ENCODE peak calls at places on chromosomes 6 and 20, in six cellular contexts. Q, R, G, D, S and W are unnamed samples. For H3K36me3, the result is how much of the 10 kb centered on the place peaks cover.

GRCh38 chr6:69343856-69344255 is 453.0 kb downstream of the LMBRD1 start:
- DNase-seq in Q (no peak), R (no peak), G (no peak), D (no peak), S (no peak), W (no peak)

GRCh38 chr6:40349566-40350192 is 237.5 kb downstream of the LRFN2 start:
- DNase-seq in Q (peak), R (no peak), G (no peak), D (no peak), S (no peak), W (no peak)

GRCh38 chr6:155889405-155889804 is 433.8 kb upstream of the NOX3 start:
- DNase-seq in Q (no peak), R (no peak), G (no peak), D (no peak), S (no peak), W (no peak)

GRCh38 chr20:36542019-36542488 is 735 bp downstream of the MYL9 start:
- DNase-seq in Q (peak), R (no peak), G (peak), D (peak), S (no peak), W (no peak)

GRCh38 chr6:89711801-89712200 is 73.3 kb upstream of the LYRM2 start:
- DNase-seq in Q (no peak), R (no peak), G (no peak), D (no peak), S (no peak), W (no peak)

GRCh38 chr6:87702589-87702945 is 534 bp upstream of the AKIRIN2 start:
- DNase-seq in Q (no peak), R (no peak), G (no peak), D (peak), S (no peak), W (no peak)

GRCh38 chr6:112595841-112596240 is 248.7 kb downstream of the RFPL4B start:
- DNase-seq in Q (no peak), R (no peak), G (no peak), D (no peak), S (no peak), W (no peak)

GRCh38 chr20:43516251-43516824 is 8.8 kb downstream of the L3MBTL1 start:
- DNase-seq in Q (no peak), R (no peak), G (no peak), D (no peak), S (no peak), W (no peak)

GRCh38 chr20:60581606-60582005 is 623.4 kb downstream of the CDH26 start:
- DNase-seq in Q (no peak), R (no peak), G (no peak), D (no peak), S (no peak), W (no peak)

GRCh38 chr20:29874476-29875202 is 1382.8 kb upstream of the DEFB115 start:
- DNase-seq in Q (no peak), R (no peak), G (no peak), D (no peak), S (no peak), W (no peak)

GRCh38 chr20:38108438-38109024 is 56.5 kb downstream of the TGM2 start:
- DNase-seq in Q (no peak), R (no peak), G (peak), D (no peak), S (no peak), W (no peak)

GRCh38 chr6:119311514-119312142 is 37.9 kb downstream of the MAN1A1 start:
- DNase-seq in Q (no peak), R (no peak), G (no peak), D (no peak), S (no peak), W (no peak)

GRCh38 chr6:154969796-154970195 is 25.3 kb upstream of the TIAM2 start:
- DNase-seq in Q (no peak), R (no peak), G (no peak), D (no peak), S (no peak), W (no peak)

GRCh38 chr6:129498950-129499870 is 210.8 kb downstream of the ARHGAP18 start:
- DNase-seq in Q (peak), R (peak), G (no peak), D (peak), S (no peak), W (no peak)

GRCh38 chr20:43909211-43909610 is 5.4 kb upstream of the TOX2 start:
- DNase-seq in Q (no peak), R (no peak), G (no peak), D (no peak), S (no peak), W (no peak)

GRCh38 chr6:42402184-42402583 is 49.5 kb downstream of the TRERF1 start:
- DNase-seq in Q (no peak), R (peak), G (no peak), D (peak), S (no peak), W (peak)

GRCh38 chr20:58839474-58839874 is 11.2 kb downstream of the GNAS-AS1 start:
- DNase-seq in Q (no peak), R (peak), G (peak), D (peak), S (peak), W (peak)
- H3K4me3 ChIP-seq in Q (no peak), R (peak), G (peak), D (peak), S (no peak), W (no peak)

DNA sequence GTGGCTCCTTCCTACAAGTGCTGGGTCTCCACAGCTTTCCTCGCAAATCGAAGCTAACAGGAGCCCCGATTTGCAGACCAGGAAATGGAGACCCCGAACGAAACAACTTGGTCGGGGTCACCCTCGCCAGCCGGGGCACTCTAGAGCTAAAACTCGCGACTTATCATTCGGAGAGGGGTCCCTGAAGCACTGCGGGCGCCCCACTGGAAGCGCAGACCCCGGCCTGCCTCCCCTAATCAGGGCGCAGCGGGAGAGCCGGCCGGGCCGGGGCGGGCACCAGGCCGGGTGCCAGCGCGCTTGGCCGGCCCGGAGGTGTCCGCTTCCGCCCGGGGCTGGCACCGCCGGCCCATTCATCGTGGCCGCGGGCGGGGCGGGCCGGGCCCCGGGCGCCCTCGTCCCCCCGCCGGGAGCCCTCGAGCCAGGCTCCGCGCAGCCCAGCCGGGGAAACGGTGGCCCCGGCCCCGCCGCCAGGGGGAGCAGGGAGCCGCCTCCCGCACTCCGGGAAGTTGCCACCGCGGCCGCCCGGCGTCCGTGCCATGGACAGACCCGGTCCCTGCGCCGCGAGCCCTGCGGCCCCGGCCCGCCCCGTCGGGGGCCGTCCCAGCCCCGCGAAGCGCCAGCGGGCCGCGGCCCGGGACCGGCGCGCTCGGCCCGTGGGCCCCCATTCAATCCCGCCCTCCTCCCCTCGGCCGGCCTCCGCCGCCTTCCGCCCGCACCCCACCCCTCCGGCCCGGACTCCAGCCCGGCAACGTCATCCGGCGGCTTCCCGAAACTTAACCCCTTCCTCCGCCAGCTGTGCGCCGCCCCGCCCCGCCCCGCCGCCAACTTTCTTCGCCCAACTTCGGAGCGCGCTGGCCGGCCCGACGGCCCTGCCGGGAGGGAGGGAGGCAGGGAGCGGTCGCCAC is 954 bp downstream of the RRBP1 start:
- DNase-seq in Q (peak), R (peak), G (peak), D (peak), S (peak), W (peak)
- TF ChIP-seq CTCF in Q (peak), R (peak), G (peak), D (peak), S (no peak), W (peak)

GRCh38 chr6:4036581-4036980 is 42.4 kb downstream of the FAM217A start:
- DNase-seq in Q (no peak), R (no peak), G (no peak), D (no peak), S (no peak), W (no peak)

GRCh38 chr6:4028051-4028450 is 50.9 kb downstream of the FAM217A start:
- DNase-seq in Q (no peak), R (no peak), G (no peak), D (no peak), S (no peak), W (no peak)

GRCh38 chr6:4032475-4032874 is 46.5 kb downstream of the FAM217A start:
- DNase-seq in Q (no peak), R (no peak), G (no peak), D (no peak), S (no peak), W (no peak)

GRCh38 chr6:4030672-4031071 is 48.3 kb downstream of the FAM217A start:
- DNase-seq in Q (no peak), R (no peak), G (no peak), D (no peak), S (no peak), W (no peak)

GRCh38 chr6:4031442-4031841 is 47.5 kb downstream of the FAM217A start:
- DNase-seq in Q (no peak), R (no peak), G (no peak), D (no peak), S (no peak), W (no peak)
- H3K36me3 ChIP-seq in Q (under half), R (under half), G (under half), D (half or more), S (under half), W (under half)

DNA sequence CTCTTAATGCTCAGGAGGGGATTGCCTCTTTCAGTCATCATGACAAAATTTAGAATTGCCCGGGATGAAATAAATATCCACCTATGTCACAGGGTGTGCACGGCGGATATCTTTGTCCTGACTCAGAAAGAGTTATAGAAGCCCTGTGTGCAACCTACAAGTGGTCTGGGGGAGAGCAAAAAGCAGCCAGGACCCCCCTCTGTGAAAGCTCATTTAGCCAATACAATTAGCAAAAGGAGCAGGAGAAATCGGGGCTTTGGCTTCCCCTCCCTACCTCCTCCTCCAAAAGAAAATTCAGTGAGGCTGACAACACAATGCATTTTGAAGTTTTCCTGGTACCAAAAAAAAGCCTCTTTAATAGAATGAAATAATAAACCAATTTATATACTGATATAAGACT is 21.8 kb downstream of the FOXA2 start:
- DNase-seq in Q (no peak), R (no peak), G (no peak), D (no peak), S (no peak), W (no peak)
- H3K4me3 ChIP-seq in Q (no peak), R (no peak), G (no peak), D (no peak), S (no peak), W (no peak)

GRCh38 chr6:168162366-168162765 is 83.4 kb upstream of the FRMD1 start:
- DNase-seq in Q (peak), R (no peak), G (no peak), D (peak), S (no peak), W (no peak)
- TF ChIP-seq CTCF in Q (no peak), R (no peak), G (no peak), D (no peak), S (no peak), W (no peak)

GRCh38 chr6:151352410-151353399 is 38.7 kb downstream of the ZBTB2 start:
- DNase-seq in Q (no peak), R (no peak), G (no peak), D (no peak), S (no peak), W (no peak)
- H3K36me3 ChIP-seq in Q (under half), R (under half), G (under half), D (under half), S (under half), W (under half)

GRCh38 chr6:107493158-107494057 is 3.5 kb downstream of the SOBP start:
- DNase-seq in Q (no peak), R (no peak), G (no peak), D (no peak), S (no peak), W (no peak)
- H3K4me3 ChIP-seq in Q (no peak), R (no peak), G (peak), D (no peak), S (no peak), W (no peak)

GRCh38 chr6:1110164-1110563 is 201.7 kb upstream of the FOXQ1 start:
- DNase-seq in Q (no peak), R (no peak), G (no peak), D (peak), S (no peak), W (no peak)
- TF ChIP-seq CTCF in Q (no peak), R (no peak), G (no peak), D (no peak), S (no peak), W (no peak)

DNA sequence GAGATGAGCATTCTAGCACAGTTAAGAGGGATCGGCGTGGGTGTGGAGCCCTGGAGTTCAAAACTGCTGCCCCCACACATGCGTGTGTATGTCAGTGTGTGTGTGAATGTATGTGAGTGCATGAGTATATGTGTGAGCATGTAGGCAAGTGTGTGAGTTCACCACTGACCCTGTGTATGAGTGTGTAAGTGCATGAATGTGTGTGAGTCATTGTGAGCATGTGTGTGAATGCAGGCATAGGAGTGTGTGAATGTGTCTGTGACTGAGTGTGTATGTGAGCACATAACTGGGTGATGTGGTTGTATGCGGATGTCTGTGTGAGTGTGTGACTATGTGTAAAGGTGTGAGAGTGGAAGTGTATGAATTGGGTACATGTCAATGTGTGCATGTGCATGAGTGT is 69.6 kb upstream of the CCDC167 start:
- DNase-seq in Q (no peak), R (no peak), G (no peak), D (no peak), S (no peak), W (no peak)
- H3K36me3 ChIP-seq in Q (under half), R (under half), G (under half), D (under half), S (under half), W (under half)

DNA sequence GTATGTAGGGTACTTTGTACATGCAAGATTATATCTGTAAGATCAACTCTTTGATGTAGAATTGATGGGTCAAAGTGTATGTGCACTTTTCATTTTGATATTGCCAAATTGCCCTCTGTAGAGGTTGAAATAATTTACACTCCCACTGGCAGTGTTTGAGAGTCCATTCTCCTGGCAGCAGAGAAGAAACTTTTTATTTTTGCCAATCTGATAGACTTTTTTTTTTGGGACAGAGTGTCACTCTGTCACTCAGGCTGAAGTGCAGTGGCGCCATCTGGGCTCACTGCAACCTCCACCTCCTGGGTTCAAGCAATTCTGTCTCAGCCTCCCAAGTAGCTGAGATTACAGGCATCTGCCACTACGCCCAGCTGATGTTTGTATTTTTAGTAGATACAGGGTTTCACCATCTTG is 199.2 kb downstream of the ZFAND3 start:
- DNase-seq in Q (no peak), R (no peak), G (no peak), D (no peak), S (no peak), W (no peak)
- H3K4me3 ChIP-seq in Q (no peak), R (no peak), G (no peak), D (no peak), S (no peak), W (no peak)